ENCODE peak calls at places on chromosomes 4 and X, in ten cellular contexts. V is heart right ventricle, X is suprapubic skin, D is A673, R is adrenal gland, H is MM.1S, O is fibroblast of lung, P is right atrium auricular region, S is keratinocyte, F is kidney epithelial cell. J is an unnamed sample. For H3K36me3, the result is how much of the 10 kb centered on the place peaks cover.

GRCh38 chr4:11821774-11822430 is 393.2 kb upstream of the HS3ST1 start:
- DNase-seq in V (no peak), H (no peak), O (no peak), P (no peak), S (no peak), R (no peak), D (no peak), X (no peak), F (no peak), J (peak)

GRCh38 chrX:20412871-20413486 is 146.3 kb upstream of the RPS6KA3 start:
- DNase-seq in D (no peak), V (peak), P (no peak), H (no peak), O (no peak), X (no peak), S (no peak), R (peak), F (no peak), J (no peak)

GRCh38 chr4:99821918-99822503 is 5.4 kb downstream of the DAPP1 start:
- DNase-seq in V (no peak), H (peak), D (no peak), O (no peak), R (no peak), S (no peak), X (no peak), F (no peak), P (no peak), J (no peak)

GRCh38 chr4:76611164-76611563 is 176.1 kb downstream of the SHROOM3 start:
- DNase-seq in P (no peak), H (no peak), R (no peak), X (no peak), D (no peak), S (no peak), O (peak), F (no peak), V (no peak), J (peak)

GRCh38 chr4:169492436-169493163 is 119.8 kb downstream of the NEK1 start:
- DNase-seq in X (no peak), V (no peak), P (no peak), R (peak), O (peak), S (no peak), H (peak), D (peak), F (no peak), J (peak)

GRCh38 chr4:86981789-86982188 is 47.0 kb downstream of the AFF1 start:
- DNase-seq in R (peak), F (no peak), O (no peak), V (no peak), H (no peak), X (no peak), S (no peak), D (peak), P (no peak), J (no peak)

GRCh38 chr4:48340276-48340904 is 939 bp upstream of the SLAIN2 start:
- DNase-seq in D (peak), V (no peak), R (peak), O (no peak), P (no peak), H (no peak), X (no peak), F (no peak), S (no peak), J (peak)

GRCh38 chrX:154367474-154368308 is 6.7 kb downstream of the FLNA start:
- DNase-seq in S (no peak), F (no peak), P (no peak), V (no peak), R (no peak), H (no peak), X (no peak), D (no peak), O (no peak), J (no peak)

GRCh38 chr4:85734446-85734845 is 259.5 kb downstream of the ARHGAP24 start:
- DNase-seq in X (no peak), R (peak), S (peak), O (no peak), P (no peak), F (no peak), V (no peak), H (no peak), D (peak), J (no peak)

GRCh38 chr4:147732516-147733193 is 767 bp downstream of the ARHGAP10 start:
- DNase-seq in D (peak), X (no peak), R (peak), P (no peak), S (no peak), V (peak), H (peak), O (peak), F (no peak), J (peak)

GRCh38 chrX:134732152-134732551 is 73.9 kb upstream of the PLAC1 start:
- DNase-seq in F (no peak), P (no peak), V (no peak), S (no peak), O (no peak), R (peak), X (no peak), D (no peak), H (no peak), J (no peak)

GRCh38 chrX:9342581-9343051 is 122.2 kb upstream of the TBL1X start:
- DNase-seq in R (peak), S (no peak), X (peak), V (peak), O (peak), P (peak), H (peak), D (peak), F (no peak), J (peak)

GRCh38 chrX:10296581-10296980 is 139.8 kb downstream of the CLCN4 start:
- DNase-seq in P (no peak), R (no peak), F (no peak), X (no peak), O (peak), V (no peak), H (no peak), S (no peak), D (no peak), J (no peak)

GRCh38 chr4:86600007-86600653 is 6.0 kb downstream of the PTPN13 start:
- DNase-seq in S (no peak), F (no peak), P (no peak), R (no peak), V (no peak), H (no peak), D (no peak), X (no peak), O (no peak), J (no peak)

GRCh38 chr4:73661646-73662119 is 41.4 kb upstream of the RASSF6 start:
- DNase-seq in O (peak), R (no peak), F (peak), S (peak), D (no peak), H (no peak), X (no peak), V (no peak), P (no peak), J (no peak)

GRCh38 chr4:47824844-47825243 is 13.0 kb downstream of the CORIN start:
- DNase-seq in F (no peak), P (no peak), R (no peak), S (no peak), O (no peak), V (peak), D (no peak), X (no peak), H (no peak), J (peak)

GRCh38 chr4:105822061-105822460 is 73.2 kb upstream of the NPNT start:
- DNase-seq in O (no peak), R (no peak), F (no peak), X (no peak), P (no peak), V (no peak), S (no peak), H (no peak), D (no peak), J (no peak)

GRCh38 chr4:628821-629635 is 3.7 kb downstream of the PDE6B start:
- DNase-seq in O (no peak), P (no peak), S (no peak), R (no peak), F (no peak), X (no peak), V (no peak), H (no peak), D (no peak), J (no peak)

GRCh38 chr4:1726146-1726934 is 5.0 kb downstream of the TACC3 start:
- DNase-seq in F (peak), H (peak), X (peak), S (peak), V (peak), O (peak), R (peak), D (peak), P (peak), J (peak)

GRCh38 chr4:110055014-110055768 is 142.5 kb downstream of the EGF start:
- DNase-seq in P (no peak), V (no peak), F (peak), H (peak), O (no peak), R (peak), S (no peak), X (no peak), D (peak), J (no peak)

GRCh38 chr4:1405636-1406415 is 416 bp downstream of the NKX1-1 start:
- DNase-seq in O (no peak), S (no peak), H (no peak), V (no peak), D (no peak), X (no peak), P (peak), F (no peak), R (no peak), J (peak)

GRCh38 chrX:3393581-3394111 is 47.2 kb upstream of the MXRA5 start:
- DNase-seq in V (no peak), X (no peak), R (no peak), P (no peak), F (no peak), D (peak), S (no peak), H (no peak), O (no peak), J (no peak)

GRCh38 chrX:130158311-130158710 is 7.3 kb downstream of the AIFM1 start:
- DNase-seq in F (no peak), X (no peak), O (no peak), D (no peak), P (no peak), H (no peak), S (no peak), R (no peak), V (no peak), J (peak)

GRCh38 chr4:47462799-47463234 is 685 bp downstream of the COMMD8 start:
- DNase-seq in D (no peak), S (no peak), X (no peak), V (no peak), O (peak), R (no peak), P (no peak), F (no peak), H (peak), J (no peak)

GRCh38 chrX:15073313-15073712 is 196.6 kb downstream of the ASB9 start:
- DNase-seq in X (no peak), F (no peak), O (no peak), D (no peak), S (no peak), R (no peak), V (no peak), P (no peak), H (no peak), J (no peak)

GRCh38 chrX:150255441-150256296 is 107.4 kb upstream of the MAMLD1 start:
- DNase-seq in O (no peak), V (no peak), D (no peak), H (no peak), P (peak), F (no peak), S (no peak), X (no peak), R (no peak), J (no peak)

GRCh38 chr4:140071806-140072205 is 82.2 kb downstream of the MAML3 start:
- DNase-seq in V (peak), H (peak), X (no peak), O (peak), P (no peak), D (no peak), F (no peak), S (no peak), R (no peak), J (no peak)

GRCh38 chrX:45129055-45129454 is 71.6 kb downstream of the DIPK2B start:
- DNase-seq in X (no peak), S (no peak), H (no peak), F (no peak), V (no peak), R (no peak), D (no peak), O (no peak), P (no peak), J (no peak)

GRCh38 chrX:5051831-5052491 is 1176.7 kb downstream of the NLGN4X start:
- DNase-seq in P (peak), H (no peak), R (peak), V (peak), X (no peak), O (peak), D (peak), S (no peak), F (peak), J (no peak)

GRCh38 chr4:86685401-86685800 is 91.3 kb downstream of the PTPN13 start:
- DNase-seq in X (no peak), P (no peak), F (no peak), O (peak), S (no peak), H (no peak), D (peak), V (no peak), R (no peak), J (no peak)

GRCh38 chrX:72713130-72713529 is 976 bp downstream of the PHKA1 start:
- DNase-seq in R (no peak), F (no peak), H (no peak), P (no peak), X (no peak), O (peak), D (no peak), S (no peak), V (no peak), J (no peak)

GRCh38 chr4:147360301-147360700 is 120.6 kb upstream of the EDNRA start:
- DNase-seq in O (peak), X (no peak), P (no peak), R (no peak), F (no peak), V (no peak), H (no peak), S (no peak), D (peak), J (no peak)

GRCh38 chr4:75514949-75515612 is 808 bp downstream of the THAP6 start:
- DNase-seq in R (peak), O (no peak), P (no peak), F (no peak), S (no peak), D (no peak), V (no peak), H (peak), X (no peak), J (no peak)

GRCh38 chr4:41346306-41347061 is 89.8 kb downstream of the UCHL1 start:
- DNase-seq in F (no peak), X (no peak), R (no peak), S (no peak), H (no peak), D (peak), P (no peak), V (no peak), O (no peak), J (no peak)

GRCh38 chrX:40237745-40238178 is 140.0 kb upstream of the BCOR start:
- DNase-seq in D (no peak), F (no peak), V (no peak), H (no peak), O (no peak), X (no peak), P (no peak), S (no peak), R (no peak), J (peak)

GRCh38 chr4:10074076-10074766 is 42.4 kb downstream of the WDR1 start:
- DNase-seq in X (no peak), F (no peak), S (no peak), H (no peak), D (no peak), V (no peak), R (no peak), P (no peak), O (no peak), J (no peak)
- H3K36me3 ChIP-seq in X (half or more), F (under half), S (half or more), H (under half), D (under half), V (under half), R (half or more), P (half or more), O (half or more), J (under half)

GRCh38 chr4:78584863-78585576 is 33.5 kb downstream of the ANXA3 start:
- DNase-seq in R (no peak), V (no peak), S (no peak), F (no peak), D (no peak), H (no peak), X (no peak), P (no peak), O (no peak), J (no peak)
- H3K36me3 ChIP-seq in R (under half), V (under half), S (half or more), F (under half), D (under half), H (under half), X (under half), P (under half), O (under half), J (under half)

DNA sequence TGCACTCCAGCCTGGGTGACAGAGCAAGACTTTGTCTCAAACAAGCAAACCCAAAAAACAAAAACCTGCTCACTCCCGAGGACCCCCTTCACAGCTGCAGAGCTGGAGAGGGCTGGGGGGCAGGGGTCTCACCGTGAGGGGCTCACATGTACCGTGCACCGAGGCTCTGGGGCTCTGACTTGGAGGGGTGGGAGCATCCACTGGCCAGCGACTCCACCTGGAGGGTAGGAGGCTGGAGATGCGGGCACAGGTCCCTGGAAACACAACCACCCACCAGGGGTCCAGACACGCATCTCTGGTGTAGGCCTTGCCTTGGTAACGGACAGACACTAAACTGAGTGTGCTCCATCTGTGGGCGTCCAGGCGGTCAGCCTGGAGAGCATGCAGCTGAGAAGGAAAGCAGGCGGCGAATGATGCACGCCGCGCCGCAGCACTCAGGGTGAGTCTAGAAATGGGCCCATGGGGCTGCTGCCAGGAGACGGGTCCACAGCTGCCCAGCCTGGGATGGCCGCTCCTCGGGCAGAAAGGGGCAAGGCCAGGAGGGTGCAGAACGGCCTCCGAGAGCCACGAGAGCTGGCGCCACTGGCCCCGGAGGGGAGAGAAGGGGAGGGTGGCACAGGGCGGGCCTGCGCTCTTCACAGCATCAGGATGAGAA is 26.1 kb downstream of the PPP2R3B start:
- DNase-seq in S (no peak), H (no peak), P (no peak), X (peak), O (no peak), R (no peak), D (no peak), F (no peak), V (no peak), J (no peak)
- H3K36me3 ChIP-seq in S (under half), H (under half), P (under half), X (under half), O (under half), R (under half), D (under half), F (under half), V (under half), J (under half)

DNA sequence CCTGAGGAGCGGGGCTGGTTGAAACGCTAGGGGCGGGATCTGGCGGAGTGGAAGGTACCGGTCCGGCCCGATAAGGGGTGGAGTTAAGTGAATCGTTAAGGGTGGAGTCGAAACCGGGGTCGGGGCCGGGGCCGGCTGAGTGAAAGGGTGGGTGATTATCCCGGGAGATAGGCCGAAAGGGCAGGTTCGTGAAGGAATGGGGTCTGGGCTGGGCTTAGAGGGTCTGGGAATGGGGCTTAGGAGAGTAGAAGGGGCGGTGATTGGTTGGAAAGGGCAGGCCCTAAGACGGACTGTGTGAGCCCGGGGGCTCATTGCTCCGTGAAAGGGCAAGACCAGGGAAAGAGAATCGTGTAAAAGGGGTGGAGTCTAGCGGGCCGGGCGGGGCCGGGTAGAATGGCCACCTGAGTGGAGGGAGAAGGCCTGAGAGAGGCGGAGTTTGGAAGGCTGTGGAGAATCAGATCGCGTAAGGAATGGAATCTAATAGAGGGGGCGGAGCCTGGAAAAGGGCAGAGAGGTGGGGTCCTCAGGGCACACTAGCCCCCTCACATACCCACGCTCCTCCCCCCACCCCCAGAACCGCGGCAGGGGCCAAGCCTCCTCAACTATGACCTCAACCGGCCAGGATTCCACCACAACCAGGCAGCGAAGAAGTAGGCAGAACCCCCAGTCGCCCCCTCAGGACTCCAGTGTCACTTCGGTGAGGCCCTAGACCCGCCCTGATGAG is 384 bp downstream of the HDAC6 start:
- DNase-seq in F (peak), X (peak), R (peak), O (peak), H (peak), S (peak), V (peak), P (peak), D (peak), J (peak)
- H3K36me3 ChIP-seq in F (under half), X (under half), R (under half), O (under half), H (under half), S (under half), V (under half), P (under half), D (under half), J (under half)

GRCh38 chr4:153704522-153704921 is 20.4 kb downstream of the TLR2 start:
- DNase-seq in H (no peak), R (no peak), O (no peak), X (no peak), P (no peak), D (no peak), S (no peak), F (no peak), V (no peak), J (no peak)

GRCh38 chr4:153706519-153706918 is 22.4 kb downstream of the TLR2 start:
- DNase-seq in X (no peak), F (no peak), V (no peak), P (no peak), H (no peak), R (no peak), S (no peak), O (no peak), D (no peak), J (no peak)

GRCh38 chr4:153710681-153711080 is 26.6 kb downstream of the TLR2 start:
- DNase-seq in R (no peak), F (no peak), H (no peak), P (no peak), D (no peak), X (no peak), V (no peak), S (no peak), O (no peak), J (no peak)

DNA sequence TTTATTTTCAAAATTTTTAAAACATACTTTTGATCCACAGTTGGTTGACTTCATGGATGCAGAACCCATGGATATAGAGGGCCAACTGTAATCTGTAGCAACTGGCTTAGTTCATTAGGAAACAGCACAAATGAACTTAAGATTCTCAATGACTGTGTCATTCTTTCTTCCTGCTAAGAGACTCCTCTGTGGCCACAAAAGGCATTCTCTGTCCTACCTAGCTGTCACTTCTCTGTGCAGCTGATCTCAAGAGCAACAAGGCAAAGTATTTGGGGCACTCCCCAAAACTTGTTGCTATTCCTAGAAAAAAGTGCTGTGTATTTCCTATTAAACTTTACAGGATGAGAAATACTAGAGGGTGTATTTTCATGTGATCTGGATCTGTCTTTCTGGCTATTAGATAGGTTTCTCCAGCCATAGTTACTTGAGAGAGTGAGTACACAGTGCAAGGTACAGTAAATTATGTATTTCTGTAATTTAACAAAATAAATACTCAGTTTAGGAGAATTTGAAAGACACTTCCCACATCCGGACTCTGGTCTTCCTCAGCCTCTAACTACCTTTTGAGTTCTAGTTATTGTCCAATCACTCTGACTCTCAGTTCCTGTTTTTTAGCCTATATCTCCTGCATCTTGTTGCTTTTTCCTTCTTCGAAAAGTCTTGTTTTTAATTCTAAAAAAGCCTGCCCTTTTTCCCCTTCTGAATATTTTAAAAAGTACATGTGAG is 21.8 kb downstream of the TLR2 start:
- DNase-seq in R (no peak), V (no peak), F (no peak), D (no peak), O (no peak), H (peak), P (no peak), X (no peak), S (no peak), J (no peak)
- H3K36me3 ChIP-seq in R (under half), V (under half), F (under half), D (under half), O (under half), H (under half), P (under half), X (under half), S (under half), J (under half)

J was measured in GM23338.